ENCODE peak calls at places on chromosomes 7 and 10, in seven cellular contexts. One of them, this sample, is unnamed.
A peak's percentile ranks its signal among the peaks of the same experiment; 100 is the strongest.

GRCh38 chr7:90988523-90988922 is 275.7 kb upstream of the FZD1 start:
- DNase-seq in OCI-LY7: no peak
- DNase-seq in SK-N-SH: no peak
- DNase-seq in HCT116: no peak
- DNase-seq in PC-3: no peak
- DNase-seq in GM23248: no peak
- DNase-seq in hepatocyte: no peak
- DNase-seq in this sample: no peak

GRCh38 chr10:112711366-112711765 is 238.7 kb upstream of the TCF7L2 start:
- DNase-seq in OCI-LY7: no peak
- DNase-seq in SK-N-SH: no peak
- DNase-seq in HCT116: no peak
- DNase-seq in PC-3: peak; percentile 88
- DNase-seq in GM23248: peak; percentile 32
- DNase-seq in hepatocyte: no peak
- DNase-seq in this sample: no peak

GRCh38 chr10:69239816-69240434 is 19.8 kb downstream of the HKDC1 start:
- DNase-seq in OCI-LY7: no peak
- DNase-seq in SK-N-SH: no peak
- DNase-seq in HCT116: no peak
- DNase-seq in PC-3: peak; percentile 42
- DNase-seq in GM23248: peak; percentile 78
- DNase-seq in hepatocyte: no peak
- DNase-seq in this sample: no peak

GRCh38 chr7:70349031-70349430 is 750.8 kb downstream of the AUTS2 start:
- DNase-seq in OCI-LY7: no peak
- DNase-seq in SK-N-SH: no peak
- DNase-seq in HCT116: no peak
- DNase-seq in PC-3: no peak
- DNase-seq in GM23248: no peak
- DNase-seq in hepatocyte: no peak
- DNase-seq in this sample: no peak

GRCh38 chr7:114819629-114820362 is 102.1 kb upstream of the MDFIC start:
- DNase-seq in OCI-LY7: no peak
- DNase-seq in SK-N-SH: no peak
- DNase-seq in HCT116: peak; percentile 69
- DNase-seq in PC-3: peak; percentile 99
- DNase-seq in GM23248: peak; percentile 96
- DNase-seq in hepatocyte: peak; percentile 82
- DNase-seq in this sample: no peak

GRCh38 chr7:932651-932975 is 21.9 kb downstream of the ADAP1 start:
- DNase-seq in OCI-LY7: no peak
- DNase-seq in SK-N-SH: no peak
- DNase-seq in HCT116: no peak
- DNase-seq in PC-3: no peak
- DNase-seq in GM23248: no peak
- DNase-seq in hepatocyte: no peak
- DNase-seq in this sample: no peak

GRCh38 chr10:21655687-21656086 is 121.7 kb downstream of the MLLT10 start:
- DNase-seq in OCI-LY7: no peak
- DNase-seq in SK-N-SH: no peak
- DNase-seq in HCT116: no peak
- DNase-seq in PC-3: no peak
- DNase-seq in GM23248: no peak
- DNase-seq in hepatocyte: no peak
- DNase-seq in this sample: no peak

GRCh38 chr10:76942556-76943416 is 694.8 kb downstream of the KCNMA1 start:
- DNase-seq in OCI-LY7: no peak
- DNase-seq in SK-N-SH: peak; percentile 37
- DNase-seq in HCT116: no peak
- DNase-seq in PC-3: peak; percentile 35
- DNase-seq in GM23248: peak; percentile 51
- DNase-seq in hepatocyte: no peak
- DNase-seq in this sample: peak; percentile 73

GRCh38 chr10:75443362-75443761 is 11.9 kb downstream of the LRMDA start:
- DNase-seq in OCI-LY7: no peak
- DNase-seq in SK-N-SH: no peak
- DNase-seq in HCT116: no peak
- DNase-seq in PC-3: no peak
- DNase-seq in GM23248: no peak
- DNase-seq in hepatocyte: no peak
- DNase-seq in this sample: no peak

GRCh38 chr7:150842716-150843115 is 9.6 kb upstream of the AOC1 start:
- DNase-seq in OCI-LY7: no peak
- DNase-seq in SK-N-SH: no peak
- DNase-seq in HCT116: no peak
- DNase-seq in PC-3: no peak
- DNase-seq in GM23248: no peak
- DNase-seq in hepatocyte: no peak
- DNase-seq in this sample: no peak

DNA sequence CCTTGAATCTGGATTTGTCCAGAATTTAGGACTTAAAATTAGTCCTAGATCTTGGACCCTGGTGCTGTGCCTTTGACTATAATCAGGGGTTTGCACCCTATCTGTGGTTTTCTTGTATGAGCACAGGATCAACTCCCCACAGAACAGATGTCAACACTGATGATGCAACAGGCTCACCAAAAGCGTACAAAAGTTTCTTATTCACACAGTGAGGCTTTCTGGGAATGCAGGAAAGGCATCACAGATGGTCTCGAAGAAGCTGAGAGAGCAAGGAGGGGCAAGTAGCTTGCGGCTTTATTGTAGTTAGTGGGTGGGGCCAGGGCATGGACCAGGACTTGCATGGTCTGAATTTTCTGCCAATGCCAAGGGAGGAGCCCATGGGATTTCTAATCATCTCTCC is 46.2 kb downstream of the SEC61G start:
- DNase-seq in OCI-LY7: no peak
- DNase-seq in SK-N-SH: no peak
- DNase-seq in HCT116: no peak
- DNase-seq in PC-3: no peak
- DNase-seq in GM23248: no peak
- DNase-seq in hepatocyte: no peak
- DNase-seq in this sample: no peak
- H3K9me2 ChIP-seq in OCI-LY7: no peaks in the 10 kb centered on the region
- H3K9me2 ChIP-seq in SK-N-SH: no peaks in the 10 kb centered on the region
- H3K9me2 ChIP-seq in HCT116: no peaks in the 10 kb centered on the region
- H3K9me2 ChIP-seq in PC-3: no peaks in the 10 kb centered on the region
- H3K9me2 ChIP-seq in GM23248: no peaks in the 10 kb centered on the region
- H3K9me2 ChIP-seq in hepatocyte: no peaks in the 10 kb centered on the region
- H3K9me2 ChIP-seq in this sample: no peaks in the 10 kb centered on the region

GRCh38 chr7:40237731-40238130 is 102.9 kb downstream of the SUGCT start:
- DNase-seq in OCI-LY7: no peak
- DNase-seq in SK-N-SH: no peak
- DNase-seq in HCT116: no peak
- DNase-seq in PC-3: no peak
- DNase-seq in GM23248: no peak
- DNase-seq in hepatocyte: no peak
- DNase-seq in this sample: no peak

GRCh38 chr7:40234666-40235065 is 99.9 kb downstream of the SUGCT start:
- DNase-seq in OCI-LY7: no peak
- DNase-seq in SK-N-SH: no peak
- DNase-seq in HCT116: no peak
- DNase-seq in PC-3: no peak
- DNase-seq in GM23248: no peak
- DNase-seq in hepatocyte: no peak
- DNase-seq in this sample: no peak

GRCh38 chr7:40232242-40232929 is 97.6 kb downstream of the SUGCT start:
- DNase-seq in OCI-LY7: peak; percentile 73
- DNase-seq in SK-N-SH: peak; percentile 57
- DNase-seq in HCT116: peak; percentile 42
- DNase-seq in PC-3: peak; percentile 77
- DNase-seq in GM23248: peak; percentile 82
- DNase-seq in hepatocyte: peak; percentile 66
- DNase-seq in this sample: peak; percentile 73

GRCh38 chr7:40231796-40232195 is 97.0 kb downstream of the SUGCT start:
- DNase-seq in OCI-LY7: no peak
- DNase-seq in SK-N-SH: no peak
- DNase-seq in HCT116: no peak
- DNase-seq in PC-3: no peak
- DNase-seq in GM23248: no peak
- DNase-seq in hepatocyte: no peak
- DNase-seq in this sample: no peak

GRCh38 chr7:40234046-40234445 is 99.2 kb downstream of the SUGCT start:
- DNase-seq in OCI-LY7: peak; percentile 75
- DNase-seq in SK-N-SH: no peak
- DNase-seq in HCT116: no peak
- DNase-seq in PC-3: no peak
- DNase-seq in GM23248: no peak
- DNase-seq in hepatocyte: peak; percentile 31
- DNase-seq in this sample: peak; percentile 82
- H2AFZ ChIP-seq in OCI-LY7: peak overlapping the region; percentile 53
- H2AFZ ChIP-seq in SK-N-SH: no peak overlapping the region
- H2AFZ ChIP-seq in HCT116: no peak overlapping the region
- H2AFZ ChIP-seq in PC-3: no peak overlapping the region
- H2AFZ ChIP-seq in GM23248: no peak overlapping the region
- H2AFZ ChIP-seq in hepatocyte: peak overlapping the region; percentile 28
- H2AFZ ChIP-seq in this sample: peak overlapping the region; percentile 40

DNA sequence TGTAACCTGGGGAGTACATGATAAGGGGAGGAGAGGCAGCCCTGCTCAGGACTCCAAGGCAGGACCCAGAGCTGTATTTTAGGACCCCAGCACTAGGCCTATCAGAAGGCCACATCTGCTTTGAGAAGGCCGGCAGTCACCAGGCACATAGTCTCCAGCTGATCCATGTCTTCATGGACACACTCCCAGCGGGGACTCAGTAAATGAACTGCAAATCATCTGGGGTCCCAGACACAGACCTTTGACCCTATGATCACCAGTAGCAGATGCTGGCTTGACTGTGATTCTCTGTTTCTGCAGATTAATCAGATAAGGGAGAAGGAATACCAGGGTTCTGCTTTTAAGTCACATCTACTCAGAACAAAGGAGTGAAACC is 341.4 kb upstream of the PODXL start:
- DNase-seq in OCI-LY7: no peak
- DNase-seq in SK-N-SH: no peak
- DNase-seq in HCT116: no peak
- DNase-seq in PC-3: no peak
- DNase-seq in GM23248: no peak
- DNase-seq in hepatocyte: no peak
- DNase-seq in this sample: no peak
- H3K9me2 ChIP-seq in OCI-LY7: no peaks in the 10 kb centered on the region
- H3K9me2 ChIP-seq in SK-N-SH: no peaks in the 10 kb centered on the region
- H3K9me2 ChIP-seq in HCT116: no peaks in the 10 kb centered on the region
- H3K9me2 ChIP-seq in PC-3: no peaks in the 10 kb centered on the region
- H3K9me2 ChIP-seq in GM23248: no peaks in the 10 kb centered on the region
- H3K9me2 ChIP-seq in hepatocyte: no peaks in the 10 kb centered on the region
- H3K9me2 ChIP-seq in this sample: no peaks in the 10 kb centered on the region

DNA sequence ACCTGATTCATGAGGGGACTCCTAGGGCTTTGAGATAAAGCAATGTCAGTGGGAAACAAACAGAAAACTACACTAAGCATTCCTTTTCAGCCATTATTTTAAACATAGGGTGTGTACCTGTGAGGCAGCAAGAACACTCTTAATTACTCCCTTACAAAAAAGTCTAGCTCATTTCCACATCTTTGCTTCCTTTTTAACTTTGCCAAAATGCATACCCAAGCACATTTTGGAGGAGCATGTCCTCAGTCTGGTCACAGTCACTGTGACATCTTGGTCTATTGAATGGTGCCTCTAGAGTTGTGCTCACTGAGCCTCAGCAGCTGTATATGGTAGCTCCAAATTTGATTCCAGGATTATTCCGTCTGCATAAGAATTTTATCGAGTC is 71.5 kb downstream of the CCDC71L start:
- DNase-seq in OCI-LY7: no peak
- DNase-seq in SK-N-SH: no peak
- DNase-seq in HCT116: no peak
- DNase-seq in PC-3: no peak
- DNase-seq in GM23248: no peak
- DNase-seq in hepatocyte: no peak
- DNase-seq in this sample: no peak
- H2AFZ ChIP-seq in OCI-LY7: no peak overlapping the region
- H2AFZ ChIP-seq in SK-N-SH: no peak overlapping the region
- H2AFZ ChIP-seq in HCT116: no peak overlapping the region
- H2AFZ ChIP-seq in PC-3: no peak overlapping the region
- H2AFZ ChIP-seq in GM23248: no peak overlapping the region
- H2AFZ ChIP-seq in hepatocyte: no peak overlapping the region
- H2AFZ ChIP-seq in this sample: no peak overlapping the region

This sample was measured in MM.1S.